ENCODE peak calls at places on chromosomes 3 and 15, in nine cellular contexts. One of them, this sample, is unnamed.

GRCh38 chr15:63134245-63134644 is 12.6 kb downstream of the LACTB start:
- DNase-seq in brain microvascular endothelial cell: no peak
- DNase-seq in CD8-positive, alpha-beta T cell: no peak
- DNase-seq in SK-N-SH: no peak
- DNase-seq in OCI-LY7: no peak
- DNase-seq in tibial nerve: no peak
- DNase-seq in left lung: no peak
- DNase-seq in A549: no peak
- DNase-seq in GM06990: no peak
- DNase-seq in this sample: no peak

GRCh38 chr3:190514163-190515153 is 573 bp downstream of the IL1RAP start:
- DNase-seq in brain microvascular endothelial cell: peak; percentile 38
- DNase-seq in CD8-positive, alpha-beta T cell: peak; percentile 7
- DNase-seq in SK-N-SH: peak; percentile 16
- DNase-seq in OCI-LY7: peak; percentile 7
- DNase-seq in tibial nerve: peak; percentile 22
- DNase-seq in left lung: peak; percentile 84
- DNase-seq in A549: peak; percentile 18
- DNase-seq in GM06990: peak; percentile 14
- DNase-seq in this sample: no peak

GRCh38 chr15:74635228-74635627 is 19.6 kb downstream of the CLK3 start:
- DNase-seq in brain microvascular endothelial cell: peak; percentile 44
- DNase-seq in CD8-positive, alpha-beta T cell: peak; percentile 61
- DNase-seq in SK-N-SH: peak; percentile 74
- DNase-seq in OCI-LY7: peak; percentile 81
- DNase-seq in tibial nerve: no peak
- DNase-seq in left lung: no peak
- DNase-seq in A549: peak; percentile 54
- DNase-seq in GM06990: peak; percentile 48
- DNase-seq in this sample: peak; percentile 55

GRCh38 chr15:34336947-34337556 is 529 bp downstream of the SLC12A6 start:
- DNase-seq in brain microvascular endothelial cell: no peak
- DNase-seq in CD8-positive, alpha-beta T cell: no peak
- DNase-seq in SK-N-SH: no peak
- DNase-seq in OCI-LY7: peak; percentile 41
- DNase-seq in tibial nerve: peak; percentile 19
- DNase-seq in left lung: peak; percentile 24
- DNase-seq in A549: no peak
- DNase-seq in GM06990: no peak
- DNase-seq in this sample: no peak

GRCh38 chr15:51162865-51163762 is 68.4 kb upstream of the TNFAIP8L3 start:
- DNase-seq in brain microvascular endothelial cell: peak; percentile 66
- DNase-seq in CD8-positive, alpha-beta T cell: peak; percentile 30
- DNase-seq in SK-N-SH: peak; percentile 84
- DNase-seq in OCI-LY7: peak; percentile 57
- DNase-seq in tibial nerve: peak; percentile 57
- DNase-seq in left lung: no peak
- DNase-seq in A549: peak; percentile 89
- DNase-seq in GM06990: peak; percentile 15
- DNase-seq in this sample: peak; percentile 24

GRCh38 chr3:170765419-170766078 is 104.4 kb downstream of the RPL22L1 start:
- DNase-seq in brain microvascular endothelial cell: no peak
- DNase-seq in CD8-positive, alpha-beta T cell: no peak
- DNase-seq in SK-N-SH: no peak
- DNase-seq in OCI-LY7: no peak
- DNase-seq in tibial nerve: no peak
- DNase-seq in left lung: no peak
- DNase-seq in A549: no peak
- DNase-seq in GM06990: no peak
- DNase-seq in this sample: no peak

GRCh38 chr3:136651585-136651984 is 100.6 kb downstream of the STAG1 start:
- DNase-seq in brain microvascular endothelial cell: no peak
- DNase-seq in CD8-positive, alpha-beta T cell: no peak
- DNase-seq in SK-N-SH: no peak
- DNase-seq in OCI-LY7: no peak
- DNase-seq in tibial nerve: no peak
- DNase-seq in left lung: no peak
- DNase-seq in A549: no peak
- DNase-seq in GM06990: no peak
- DNase-seq in this sample: no peak

GRCh38 chr3:176375519-176375918 is 821.8 kb downstream of the TBL1XR1 start:
- DNase-seq in brain microvascular endothelial cell: no peak
- DNase-seq in CD8-positive, alpha-beta T cell: no peak
- DNase-seq in SK-N-SH: no peak
- DNase-seq in OCI-LY7: no peak
- DNase-seq in tibial nerve: no peak
- DNase-seq in left lung: no peak
- DNase-seq in A549: no peak
- DNase-seq in GM06990: no peak
- DNase-seq in this sample: no peak

GRCh38 chr15:29849716-29850115 is 27.4 kb upstream of the TJP1 start:
- DNase-seq in brain microvascular endothelial cell: no peak
- DNase-seq in CD8-positive, alpha-beta T cell: no peak
- DNase-seq in SK-N-SH: no peak
- DNase-seq in OCI-LY7: no peak
- DNase-seq in tibial nerve: no peak
- DNase-seq in left lung: no peak
- DNase-seq in A549: no peak
- DNase-seq in GM06990: no peak
- DNase-seq in this sample: no peak

GRCh38 chr15:79105141-79105540 is 14.6 kb upstream of the RASGRF1 start:
- DNase-seq in brain microvascular endothelial cell: no peak
- DNase-seq in CD8-positive, alpha-beta T cell: no peak
- DNase-seq in SK-N-SH: no peak
- DNase-seq in OCI-LY7: no peak
- DNase-seq in tibial nerve: no peak
- DNase-seq in left lung: no peak
- DNase-seq in A549: no peak
- DNase-seq in GM06990: no peak
- DNase-seq in this sample: no peak

GRCh38 chr3:38458796-38459498 is 5.3 kb downstream of the ACVR2B start:
- DNase-seq in brain microvascular endothelial cell: no peak
- DNase-seq in CD8-positive, alpha-beta T cell: no peak
- DNase-seq in SK-N-SH: peak; percentile 39
- DNase-seq in OCI-LY7: no peak
- DNase-seq in tibial nerve: no peak
- DNase-seq in left lung: peak; percentile 86
- DNase-seq in A549: no peak
- DNase-seq in GM06990: no peak
- DNase-seq in this sample: no peak

GRCh38 chr3:87855211-87855610 is 203.6 kb downstream of the CGGBP1 start:
- DNase-seq in brain microvascular endothelial cell: no peak
- DNase-seq in CD8-positive, alpha-beta T cell: no peak
- DNase-seq in SK-N-SH: no peak
- DNase-seq in OCI-LY7: no peak
- DNase-seq in tibial nerve: no peak
- DNase-seq in left lung: no peak
- DNase-seq in A549: no peak
- DNase-seq in GM06990: no peak
- DNase-seq in this sample: no peak

GRCh38 chr3:129123314-129124060 is 1.9 kb upstream of the RAB43 start:
- DNase-seq in brain microvascular endothelial cell: no peak
- DNase-seq in CD8-positive, alpha-beta T cell: no peak
- DNase-seq in SK-N-SH: no peak
- DNase-seq in OCI-LY7: peak; percentile 42
- DNase-seq in tibial nerve: no peak
- DNase-seq in left lung: no peak
- DNase-seq in A549: peak; percentile 4
- DNase-seq in GM06990: no peak
- DNase-seq in this sample: no peak

GRCh38 chr3:112365035-112365434 is 32.1 kb downstream of the CD200 start:
- DNase-seq in brain microvascular endothelial cell: no peak
- DNase-seq in CD8-positive, alpha-beta T cell: no peak
- DNase-seq in SK-N-SH: no peak
- DNase-seq in OCI-LY7: no peak
- DNase-seq in tibial nerve: no peak
- DNase-seq in left lung: no peak
- DNase-seq in A549: no peak
- DNase-seq in GM06990: no peak
- DNase-seq in this sample: no peak

GRCh38 chr3:69338891-69339290 is 47.0 kb downstream of the FRMD4B start:
- DNase-seq in brain microvascular endothelial cell: no peak
- DNase-seq in CD8-positive, alpha-beta T cell: no peak
- DNase-seq in SK-N-SH: no peak
- DNase-seq in OCI-LY7: no peak
- DNase-seq in tibial nerve: no peak
- DNase-seq in left lung: no peak
- DNase-seq in A549: no peak
- DNase-seq in GM06990: no peak
- DNase-seq in this sample: no peak

GRCh38 chr3:69342074-69342473 is 43.8 kb downstream of the FRMD4B start:
- DNase-seq in brain microvascular endothelial cell: no peak
- DNase-seq in CD8-positive, alpha-beta T cell: no peak
- DNase-seq in SK-N-SH: no peak
- DNase-seq in OCI-LY7: no peak
- DNase-seq in tibial nerve: no peak
- DNase-seq in left lung: no peak
- DNase-seq in A549: no peak
- DNase-seq in GM06990: no peak
- DNase-seq in this sample: no peak

GRCh38 chr3:69343875-69344274 is 42.0 kb downstream of the FRMD4B start:
- DNase-seq in brain microvascular endothelial cell: no peak
- DNase-seq in CD8-positive, alpha-beta T cell: no peak
- DNase-seq in SK-N-SH: no peak
- DNase-seq in OCI-LY7: no peak
- DNase-seq in tibial nerve: no peak
- DNase-seq in left lung: no peak
- DNase-seq in A549: no peak
- DNase-seq in GM06990: no peak
- DNase-seq in this sample: no peak

GRCh38 chr3:69339766-69340165 is 46.1 kb downstream of the FRMD4B start:
- DNase-seq in brain microvascular endothelial cell: no peak
- DNase-seq in CD8-positive, alpha-beta T cell: no peak
- DNase-seq in SK-N-SH: no peak
- DNase-seq in OCI-LY7: no peak
- DNase-seq in tibial nerve: no peak
- DNase-seq in left lung: no peak
- DNase-seq in A549: no peak
- DNase-seq in GM06990: no peak
- DNase-seq in this sample: no peak
- H3K4me3 ChIP-seq in brain microvascular endothelial cell: no peak overlapping the region
- H3K4me3 ChIP-seq in CD8-positive, alpha-beta T cell: no peak overlapping the region
- H3K4me3 ChIP-seq in SK-N-SH: no peak overlapping the region
- H3K4me3 ChIP-seq in OCI-LY7: no peak overlapping the region
- H3K4me3 ChIP-seq in tibial nerve: no peak overlapping the region
- H3K4me3 ChIP-seq in left lung: no peak overlapping the region
- H3K4me3 ChIP-seq in A549: no peak overlapping the region
- H3K4me3 ChIP-seq in GM06990: no peak overlapping the region
- H3K4me3 ChIP-seq in this sample: no peak overlapping the region

GRCh38 chr3:143731776-143732175 is 116.5 kb downstream of the SLC9A9 start:
- DNase-seq in brain microvascular endothelial cell: no peak
- DNase-seq in CD8-positive, alpha-beta T cell: no peak
- DNase-seq in SK-N-SH: no peak
- DNase-seq in OCI-LY7: no peak
- DNase-seq in tibial nerve: no peak
- DNase-seq in left lung: no peak
- DNase-seq in A549: no peak
- DNase-seq in GM06990: no peak
- DNase-seq in this sample: no peak
- TF ChIP-seq CTCF in brain microvascular endothelial cell: no peak
- TF ChIP-seq CTCF in CD8-positive, alpha-beta T cell: no peak
- TF ChIP-seq CTCF in SK-N-SH: no peak
- TF ChIP-seq CTCF in OCI-LY7: no peak
- TF ChIP-seq CTCF in tibial nerve: no peak
- TF ChIP-seq CTCF in left lung: no peak
- TF ChIP-seq CTCF in A549: no peak
- TF ChIP-seq CTCF in GM06990: no peak
- TF ChIP-seq CTCF in this sample: no peak

GRCh38 chr3:197956070-197956469 is 3.9 kb upstream of the LMLN start:
- DNase-seq in brain microvascular endothelial cell: no peak
- DNase-seq in CD8-positive, alpha-beta T cell: no peak
- DNase-seq in SK-N-SH: no peak
- DNase-seq in OCI-LY7: no peak
- DNase-seq in tibial nerve: no peak
- DNase-seq in left lung: no peak
- DNase-seq in A549: no peak
- DNase-seq in GM06990: no peak
- DNase-seq in this sample: no peak

GRCh38 chr3:197951392-197951990 is 1.5 kb downstream of the RPL35A start:
- DNase-seq in brain microvascular endothelial cell: no peak
- DNase-seq in CD8-positive, alpha-beta T cell: no peak
- DNase-seq in SK-N-SH: no peak
- DNase-seq in OCI-LY7: no peak
- DNase-seq in tibial nerve: no peak
- DNase-seq in left lung: no peak
- DNase-seq in A549: no peak
- DNase-seq in GM06990: no peak
- DNase-seq in this sample: no peak

GRCh38 chr3:197952440-197952839 is 2.5 kb downstream of the RPL35A start:
- DNase-seq in brain microvascular endothelial cell: no peak
- DNase-seq in CD8-positive, alpha-beta T cell: no peak
- DNase-seq in SK-N-SH: no peak
- DNase-seq in OCI-LY7: no peak
- DNase-seq in tibial nerve: no peak
- DNase-seq in left lung: no peak
- DNase-seq in A549: no peak
- DNase-seq in GM06990: no peak
- DNase-seq in this sample: no peak

GRCh38 chr3:197953325-197953724 is 3.3 kb downstream of the RPL35A start:
- DNase-seq in brain microvascular endothelial cell: no peak
- DNase-seq in CD8-positive, alpha-beta T cell: no peak
- DNase-seq in SK-N-SH: no peak
- DNase-seq in OCI-LY7: no peak
- DNase-seq in tibial nerve: no peak
- DNase-seq in left lung: no peak
- DNase-seq in A549: no peak
- DNase-seq in GM06990: no peak
- DNase-seq in this sample: no peak

GRCh38 chr3:197953881-197954280 is 3.9 kb downstream of the RPL35A start:
- DNase-seq in brain microvascular endothelial cell: no peak
- DNase-seq in CD8-positive, alpha-beta T cell: no peak
- DNase-seq in SK-N-SH: no peak
- DNase-seq in OCI-LY7: no peak
- DNase-seq in tibial nerve: no peak
- DNase-seq in left lung: no peak
- DNase-seq in A549: no peak
- DNase-seq in GM06990: no peak
- DNase-seq in this sample: no peak
- H3K4me3 ChIP-seq in brain microvascular endothelial cell: no peak overlapping the region
- H3K4me3 ChIP-seq in CD8-positive, alpha-beta T cell: no peak overlapping the region
- H3K4me3 ChIP-seq in SK-N-SH: no peak overlapping the region
- H3K4me3 ChIP-seq in OCI-LY7: no peak overlapping the region
- H3K4me3 ChIP-seq in tibial nerve: no peak overlapping the region
- H3K4me3 ChIP-seq in left lung: no peak overlapping the region
- H3K4me3 ChIP-seq in A549: no peak overlapping the region
- H3K4me3 ChIP-seq in GM06990: no peak overlapping the region
- H3K4me3 ChIP-seq in this sample: no peak overlapping the region

DNA sequence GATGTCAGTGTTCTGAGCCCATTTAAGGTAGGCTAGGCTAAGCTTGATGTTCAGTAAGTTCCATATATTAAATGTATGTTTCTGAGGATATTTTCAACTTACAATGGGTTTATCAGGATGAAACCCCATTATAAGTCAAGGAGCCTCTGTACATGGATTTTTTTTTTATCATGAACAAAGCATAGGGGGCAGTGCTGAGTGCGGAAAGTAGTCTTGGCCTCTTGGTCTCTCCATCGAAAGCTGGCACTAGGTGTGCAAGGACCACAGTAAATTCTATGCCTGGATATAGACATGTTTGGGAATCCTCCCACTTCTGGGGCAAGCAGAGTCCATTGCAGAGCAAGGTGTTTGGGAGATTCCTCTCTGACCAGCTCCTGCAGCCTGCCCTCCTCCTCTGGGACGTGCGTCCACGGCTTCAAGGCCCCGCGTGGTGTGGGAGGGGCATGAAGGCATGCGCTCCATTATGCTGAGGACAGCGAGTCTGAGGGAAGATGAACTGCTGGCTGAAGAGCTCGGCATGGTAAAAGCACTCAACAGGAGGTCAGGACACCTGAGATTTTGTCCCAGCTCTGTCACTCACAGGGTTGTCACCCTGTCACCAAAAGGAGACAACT is 122.9 kb upstream of the LIPC start:
- DNase-seq in brain microvascular endothelial cell: no peak
- DNase-seq in CD8-positive, alpha-beta T cell: no peak
- DNase-seq in SK-N-SH: no peak
- DNase-seq in OCI-LY7: no peak
- DNase-seq in tibial nerve: no peak
- DNase-seq in left lung: no peak
- DNase-seq in A549: no peak
- DNase-seq in GM06990: no peak
- DNase-seq in this sample: no peak
- TF ChIP-seq CTCF in brain microvascular endothelial cell: peak; percentile 8
- TF ChIP-seq CTCF in CD8-positive, alpha-beta T cell: no peak
- TF ChIP-seq CTCF in SK-N-SH: peak; percentile 21
- TF ChIP-seq CTCF in OCI-LY7: peak; percentile 54
- TF ChIP-seq CTCF in tibial nerve: no peak
- TF ChIP-seq CTCF in left lung: no peak
- TF ChIP-seq CTCF in A549: no peak
- TF ChIP-seq CTCF in GM06990: peak; percentile 14
- TF ChIP-seq CTCF in this sample: peak; percentile 25